ENCODE peak calls at places on chromosomes 3 and 15, in five cellular contexts. Z is IMR-90, C is H9, E is neuronal stem cell, U is mesenchymal stem cell. A is an unnamed sample.

GRCh38 chr3:51708216-51708845 is 1.5 kb downstream of the GRM2 start:
- DNase-seq in E (no peak), Z (no peak), C (peak; percentile 9), U (no peak), A (no peak)

GRCh38 chr15:36232491-36232890 is 346.9 kb upstream of the CDIN1 start:
- DNase-seq in E (no peak), Z (no peak), U (no peak), C (no peak), A (no peak)

GRCh38 chr3:194935061-194935460 is 249.4 kb downstream of the FAM43A start:
- DNase-seq in Z (no peak), U (no peak), C (no peak), E (no peak), A (peak; percentile 63)

GRCh38 chr15:91151781-91152563 is 51.9 kb downstream of the SV2B start:
- DNase-seq in C (no peak), U (no peak), E (no peak), Z (no peak), A (no peak)

GRCh38 chr3:64355473-64355872 is 130.2 kb upstream of the PRICKLE2 start:
- DNase-seq in E (no peak), U (peak; percentile 77), C (no peak), Z (peak; percentile 67), A (no peak)

GRCh38 chr15:88911766-88912118 is 1.4 kb downstream of the MFGE8 start:
- DNase-seq in C (peak; percentile 61), E (no peak), U (peak; percentile 54), Z (peak; percentile 70), A (no peak)

GRCh38 chr3:63910873-63911272 is 1.3 kb downstream of the SCAANT1 start:
- DNase-seq in E (no peak), C (no peak), Z (peak; percentile 59), U (no peak), A (no peak)

GRCh38 chr15:42385206-42385979 is 26.1 kb downstream of the CAPN3 start:
- DNase-seq in Z (peak; percentile 62), E (peak; percentile 36), C (peak; percentile 80), U (peak; percentile 58), A (peak; percentile 59)

GRCh38 chr3:108757404-108757982 is at the start of gene RETNLB:
- DNase-seq in U (no peak), E (no peak), C (no peak), Z (no peak), A (no peak)

DNA sequence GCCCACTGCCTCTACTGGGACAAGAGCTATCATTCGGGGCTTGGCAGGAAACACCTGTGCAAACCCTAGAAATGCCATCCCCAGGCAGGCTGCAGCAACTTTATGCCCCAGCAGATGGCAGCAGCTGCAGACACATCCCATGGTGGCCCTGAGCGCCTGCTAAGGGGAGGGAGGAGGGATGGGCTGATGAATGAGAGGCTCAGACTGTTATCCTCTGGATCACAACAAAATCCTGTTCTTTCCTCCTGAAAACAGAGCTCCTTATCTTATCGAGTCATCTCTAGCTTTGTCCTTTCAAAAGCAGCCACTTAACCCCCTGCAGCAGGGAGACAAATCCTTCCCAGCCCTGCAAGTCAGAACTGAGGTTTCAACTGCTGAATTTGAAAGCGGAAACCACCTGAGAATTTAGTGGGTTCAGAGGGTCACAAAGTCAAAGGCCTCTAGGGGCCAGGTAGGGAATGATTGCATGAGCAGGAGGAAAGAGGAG is 90.6 kb upstream of the PROK2 start:
- DNase-seq in U (peak; percentile 70), E (peak; percentile 71), C (peak; percentile 94), Z (peak; percentile 53), A (peak; percentile 82)
- H4K91ac ChIP-seq in U (no peak overlapping the region), E (no peak overlapping the region), C (no peak overlapping the region), Z (no peak overlapping the region), A (no peak overlapping the region)

GRCh38 chr15:28918141-28918983 is 32.6 kb downstream of the APBA2 start:
- DNase-seq in E (peak; percentile 54), Z (no peak), C (peak; percentile 98), U (peak; percentile 27), A (peak; percentile 56)
- H4K91ac ChIP-seq in E (no peak overlapping the region), Z (no peak overlapping the region), C (no peak overlapping the region), U (peak overlapping the region; percentile 70), A (no peak overlapping the region)

DNA sequence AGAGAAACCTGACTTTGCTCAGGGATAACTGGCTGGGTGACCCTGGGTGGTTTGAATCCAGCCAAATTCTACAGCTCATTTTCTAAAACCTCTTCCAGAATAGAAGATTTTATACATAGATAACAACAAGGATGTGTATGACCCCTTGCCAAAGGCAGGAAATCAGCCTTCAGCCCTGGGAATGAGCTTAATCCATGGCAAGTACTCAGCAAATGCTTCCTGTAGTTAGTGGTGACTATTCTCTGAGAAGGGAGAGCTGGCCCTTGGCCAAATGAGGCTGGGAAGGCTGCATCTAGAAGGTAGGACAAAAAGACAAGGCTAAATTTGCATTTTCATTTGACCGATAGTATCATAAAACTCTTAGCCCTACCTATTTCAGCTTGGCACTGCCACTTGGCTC is 4.6 kb upstream of the HACD3 start:
- DNase-seq in Z (no peak), C (no peak), E (no peak), U (peak; percentile 30), A (no peak)
- H4K91ac ChIP-seq in Z (no peak overlapping the region), C (no peak overlapping the region), E (no peak overlapping the region), U (no peak overlapping the region), A (no peak overlapping the region)

GRCh38 chr3:99927651-99928390 is 110.2 kb downstream of the CMSS1 start:
- DNase-seq in C (peak; percentile 52), U (no peak), E (no peak), Z (no peak), A (no peak)
- H4K91ac ChIP-seq in C (no peak overlapping the region), U (no peak overlapping the region), E (no peak overlapping the region), Z (no peak overlapping the region), A (no peak overlapping the region)

GRCh38 chr3:171878441-171879225 is 35.5 kb downstream of the TMEM212 start:
- DNase-seq in U (peak; percentile 79), Z (peak; percentile 71), E (no peak), C (no peak), A (peak; percentile 12)
- H4K91ac ChIP-seq in U (peak overlapping the region; percentile 90), Z (no peak overlapping the region), E (no peak overlapping the region), C (no peak overlapping the region), A (no peak overlapping the region)

DNA sequence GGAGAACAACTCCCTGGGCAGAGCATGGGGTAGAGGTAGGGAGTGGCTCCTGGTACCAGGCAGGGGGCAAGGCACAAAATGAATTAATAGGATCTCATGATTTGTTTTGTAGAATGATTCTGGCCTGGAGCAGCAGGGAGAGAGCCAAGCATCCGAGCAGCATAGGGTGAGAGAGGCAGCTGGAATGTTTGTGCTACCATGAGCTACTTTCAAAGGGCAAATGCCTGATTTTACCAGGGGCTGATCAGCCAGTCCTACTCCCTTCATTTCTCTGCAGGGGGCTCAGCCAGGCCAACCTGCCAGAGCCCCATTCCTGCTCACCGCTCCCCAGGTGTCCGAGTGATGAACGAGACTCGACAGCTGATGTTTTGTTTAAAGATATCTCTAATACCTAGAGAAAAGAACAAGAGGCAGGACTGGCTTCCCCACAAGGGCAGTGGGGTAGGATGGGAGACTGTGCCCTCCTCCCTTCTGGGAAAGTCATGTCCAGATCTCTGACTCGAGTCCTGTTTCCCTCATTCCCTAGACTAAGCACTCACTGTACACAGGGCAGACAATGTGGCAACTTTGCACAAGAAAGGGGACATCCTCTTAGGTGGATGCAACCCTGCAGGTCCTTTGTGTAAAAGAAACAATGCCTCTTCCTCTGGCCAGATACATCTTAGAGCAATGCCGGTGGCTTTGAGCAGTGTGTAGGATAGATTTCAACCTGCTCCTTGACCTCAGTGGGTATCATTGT is 12.9 kb downstream of the DUOX2 start:
- DNase-seq in C (no peak), U (no peak), E (no peak), Z (no peak), A (no peak)
- H4K91ac ChIP-seq in C (no peak overlapping the region), U (no peak overlapping the region), E (no peak overlapping the region), Z (no peak overlapping the region), A (no peak overlapping the region)

DNA sequence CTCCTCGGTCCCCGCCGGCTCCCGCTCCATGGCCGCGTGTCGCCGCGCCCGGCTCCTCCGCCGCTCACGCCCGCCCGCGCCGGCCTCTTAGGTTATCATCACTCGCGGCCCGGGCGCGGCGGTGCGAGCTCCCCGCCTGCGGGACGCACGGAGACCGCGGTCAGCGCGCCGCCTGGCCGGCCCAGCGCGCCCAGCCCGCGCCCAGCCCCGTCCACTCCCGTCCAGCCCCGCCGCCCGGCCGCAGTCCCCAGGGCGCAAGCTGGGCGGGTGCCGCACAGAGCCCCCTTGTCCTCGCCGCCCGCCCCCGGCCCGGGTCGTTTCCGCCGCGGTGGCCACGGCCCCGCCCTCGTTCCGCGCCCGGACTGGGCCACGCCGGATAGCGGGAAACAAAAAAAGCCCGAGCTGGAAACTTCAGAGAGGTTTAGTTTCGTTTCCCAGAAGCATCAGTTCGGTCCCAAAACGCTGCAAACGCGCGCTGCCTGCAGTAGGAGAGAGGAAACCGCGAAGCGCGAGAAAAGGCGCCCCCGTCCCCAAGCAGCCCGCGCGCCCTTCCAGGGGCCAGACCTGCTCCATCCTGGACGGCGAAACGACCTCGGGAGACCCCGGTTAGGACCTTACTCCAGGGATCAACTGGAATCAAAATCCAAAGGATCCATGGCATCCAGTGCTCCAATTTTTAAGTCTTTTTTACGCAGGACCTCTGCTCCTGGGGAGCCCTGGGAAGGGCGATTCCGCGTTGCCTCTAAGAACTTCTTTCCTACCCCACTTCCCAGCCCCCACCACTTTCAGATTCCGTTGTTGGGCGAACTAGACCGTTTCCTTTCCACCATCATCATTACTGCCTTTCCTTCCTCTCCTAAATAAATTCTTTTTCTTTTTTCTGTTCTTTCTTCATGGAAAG is at the start of gene ATP10A:
- DNase-seq in Z (peak; percentile 71), U (peak; percentile 8), E (peak; percentile 24), C (peak; percentile 56), A (no peak)
- H4K91ac ChIP-seq in Z (peak within 1 kb of the TSS; percentile 68), U (no peak within 1 kb of the TSS), E (no peak within 1 kb of the TSS), C (no peak within 1 kb of the TSS), A (no peak within 1 kb of the TSS)